ENCODE peak calls at places on chromosomes 5 and 9, in nine cellular contexts. One of them, this sample, is unnamed.

GRCh38 chr5:111902436-111902835 is 145.4 kb upstream of the NREP start:
- DNase-seq in cardiac muscle cell: no peak
- DNase-seq in HepG2: no peak
- DNase-seq in spleen: no peak
- DNase-seq in aorta: no peak
- DNase-seq in choroid plexus epithelial cell: no peak
- DNase-seq in lower leg skin: no peak
- DNase-seq in psoas muscle: no peak
- DNase-seq in tibial artery: no peak
- DNase-seq in this sample: no peak

GRCh38 chr9:3865373-3865772 is 339.6 kb upstream of the RFX3 start:
- DNase-seq in psoas muscle: no peak
- DNase-seq in cardiac muscle cell: no peak
- DNase-seq in HepG2: no peak
- DNase-seq in lower leg skin: no peak
- DNase-seq in tibial artery: no peak
- DNase-seq in aorta: no peak
- DNase-seq in choroid plexus epithelial cell: no peak
- DNase-seq in spleen: no peak
- DNase-seq in this sample: no peak

GRCh38 chr5:153780876-153781275 is 257.8 kb downstream of the FAM114A2 start:
- DNase-seq in psoas muscle: no peak
- DNase-seq in cardiac muscle cell: no peak
- DNase-seq in choroid plexus epithelial cell: no peak
- DNase-seq in HepG2: no peak
- DNase-seq in tibial artery: no peak
- DNase-seq in lower leg skin: no peak
- DNase-seq in spleen: no peak
- DNase-seq in aorta: no peak
- DNase-seq in this sample: no peak

GRCh38 chr5:78077369-78078068 is 217.0 kb downstream of the AP3B1 start:
- DNase-seq in lower leg skin: no peak
- DNase-seq in psoas muscle: no peak
- DNase-seq in tibial artery: no peak
- DNase-seq in cardiac muscle cell: no peak
- DNase-seq in choroid plexus epithelial cell: peak
- DNase-seq in spleen: no peak
- DNase-seq in HepG2: no peak
- DNase-seq in aorta: no peak
- DNase-seq in this sample: no peak

GRCh38 chr9:70472268-70473249 is 58.1 kb upstream of the KLF9 start:
- DNase-seq in tibial artery: no peak
- DNase-seq in aorta: no peak
- DNase-seq in lower leg skin: no peak
- DNase-seq in spleen: no peak
- DNase-seq in choroid plexus epithelial cell: peak
- DNase-seq in HepG2: no peak
- DNase-seq in cardiac muscle cell: no peak
- DNase-seq in psoas muscle: no peak
- DNase-seq in this sample: no peak

GRCh38 chr5:14667770-14668169 is 3.3 kb downstream of the OTULIN start:
- DNase-seq in psoas muscle: no peak
- DNase-seq in cardiac muscle cell: no peak
- DNase-seq in spleen: no peak
- DNase-seq in tibial artery: no peak
- DNase-seq in HepG2: no peak
- DNase-seq in lower leg skin: no peak
- DNase-seq in choroid plexus epithelial cell: no peak
- DNase-seq in aorta: no peak
- DNase-seq in this sample: no peak

GRCh38 chr5:81856948-81857928 is 106.3 kb upstream of the SSBP2 start:
- DNase-seq in spleen: peak
- DNase-seq in aorta: peak
- DNase-seq in choroid plexus epithelial cell: peak
- DNase-seq in lower leg skin: peak
- DNase-seq in psoas muscle: peak
- DNase-seq in HepG2: no peak
- DNase-seq in cardiac muscle cell: peak
- DNase-seq in tibial artery: peak
- DNase-seq in this sample: peak

GRCh38 chr5:154475613-154476342 is 2.2 kb downstream of the HAND1 start:
- DNase-seq in psoas muscle: peak
- DNase-seq in tibial artery: no peak
- DNase-seq in aorta: no peak
- DNase-seq in lower leg skin: no peak
- DNase-seq in cardiac muscle cell: peak
- DNase-seq in HepG2: no peak
- DNase-seq in spleen: no peak
- DNase-seq in choroid plexus epithelial cell: no peak
- DNase-seq in this sample: no peak

GRCh38 chr5:180395540-180396274 is 42.6 kb upstream of the GFPT2 start:
- DNase-seq in tibial artery: no peak
- DNase-seq in HepG2: no peak
- DNase-seq in choroid plexus epithelial cell: no peak
- DNase-seq in spleen: no peak
- DNase-seq in psoas muscle: no peak
- DNase-seq in lower leg skin: no peak
- DNase-seq in aorta: no peak
- DNase-seq in cardiac muscle cell: no peak
- DNase-seq in this sample: no peak

GRCh38 chr5:127922603-127923002 is 161.0 kb upstream of the SLC12A2 start:
- DNase-seq in lower leg skin: no peak
- DNase-seq in spleen: no peak
- DNase-seq in aorta: no peak
- DNase-seq in cardiac muscle cell: no peak
- DNase-seq in choroid plexus epithelial cell: no peak
- DNase-seq in psoas muscle: no peak
- DNase-seq in HepG2: no peak
- DNase-seq in tibial artery: no peak
- DNase-seq in this sample: no peak

GRCh38 chr9:86308687-86309086 is 26.3 kb upstream of the ISCA1 start:
- DNase-seq in choroid plexus epithelial cell: peak
- DNase-seq in HepG2: no peak
- DNase-seq in spleen: no peak
- DNase-seq in cardiac muscle cell: no peak
- DNase-seq in lower leg skin: no peak
- DNase-seq in tibial artery: no peak
- DNase-seq in aorta: no peak
- DNase-seq in psoas muscle: no peak
- DNase-seq in this sample: no peak

GRCh38 chr9:69444021-69444420 is 119.0 kb downstream of the ENTREP1 start:
- DNase-seq in choroid plexus epithelial cell: no peak
- DNase-seq in HepG2: no peak
- DNase-seq in cardiac muscle cell: no peak
- DNase-seq in spleen: no peak
- DNase-seq in lower leg skin: no peak
- DNase-seq in tibial artery: no peak
- DNase-seq in aorta: no peak
- DNase-seq in psoas muscle: no peak
- DNase-seq in this sample: no peak

GRCh38 chr5:160333726-160334125 is 21.4 kb upstream of the CCNJL start:
- DNase-seq in psoas muscle: no peak
- DNase-seq in spleen: no peak
- DNase-seq in aorta: no peak
- DNase-seq in lower leg skin: no peak
- DNase-seq in tibial artery: no peak
- DNase-seq in choroid plexus epithelial cell: peak
- DNase-seq in HepG2: no peak
- DNase-seq in cardiac muscle cell: no peak
- DNase-seq in this sample: no peak

GRCh38 chr9:130860458-130861316 is 25.6 kb downstream of the ABL1 start:
- DNase-seq in choroid plexus epithelial cell: peak
- DNase-seq in cardiac muscle cell: peak
- DNase-seq in HepG2: no peak
- DNase-seq in aorta: peak
- DNase-seq in lower leg skin: peak
- DNase-seq in psoas muscle: peak
- DNase-seq in tibial artery: peak
- DNase-seq in spleen: peak
- DNase-seq in this sample: no peak
- H3K4me3 ChIP-seq in choroid plexus epithelial cell: no peak
- H3K4me3 ChIP-seq in cardiac muscle cell: no peak
- H3K4me3 ChIP-seq in HepG2: no peak
- H3K4me3 ChIP-seq in aorta: no peak
- H3K4me3 ChIP-seq in lower leg skin: no peak
- H3K4me3 ChIP-seq in psoas muscle: no peak
- H3K4me3 ChIP-seq in tibial artery: no peak
- H3K4me3 ChIP-seq in spleen: no peak
- H3K4me3 ChIP-seq in this sample: no peak

GRCh38 chr9:76591256-76591950 is 132.4 kb downstream of the GCNT1 start:
- DNase-seq in tibial artery: no peak
- DNase-seq in spleen: no peak
- DNase-seq in HepG2: no peak
- DNase-seq in choroid plexus epithelial cell: peak
- DNase-seq in aorta: no peak
- DNase-seq in cardiac muscle cell: no peak
- DNase-seq in lower leg skin: no peak
- DNase-seq in psoas muscle: no peak
- DNase-seq in this sample: no peak

GRCh38 chr9:76585487-76586459 is 126.8 kb downstream of the GCNT1 start:
- DNase-seq in choroid plexus epithelial cell: no peak
- DNase-seq in HepG2: no peak
- DNase-seq in cardiac muscle cell: no peak
- DNase-seq in aorta: no peak
- DNase-seq in tibial artery: no peak
- DNase-seq in spleen: no peak
- DNase-seq in psoas muscle: no peak
- DNase-seq in lower leg skin: no peak
- DNase-seq in this sample: no peak

GRCh38 chr9:76583256-76583655 is 124.3 kb downstream of the GCNT1 start:
- DNase-seq in psoas muscle: no peak
- DNase-seq in cardiac muscle cell: no peak
- DNase-seq in HepG2: no peak
- DNase-seq in choroid plexus epithelial cell: no peak
- DNase-seq in tibial artery: no peak
- DNase-seq in aorta: no peak
- DNase-seq in lower leg skin: no peak
- DNase-seq in spleen: no peak
- DNase-seq in this sample: no peak

GRCh38 chr9:76588320-76588719 is 129.3 kb downstream of the GCNT1 start:
- DNase-seq in tibial artery: no peak
- DNase-seq in spleen: no peak
- DNase-seq in cardiac muscle cell: no peak
- DNase-seq in HepG2: no peak
- DNase-seq in psoas muscle: no peak
- DNase-seq in choroid plexus epithelial cell: no peak
- DNase-seq in lower leg skin: no peak
- DNase-seq in aorta: no peak
- DNase-seq in this sample: no peak

DNA sequence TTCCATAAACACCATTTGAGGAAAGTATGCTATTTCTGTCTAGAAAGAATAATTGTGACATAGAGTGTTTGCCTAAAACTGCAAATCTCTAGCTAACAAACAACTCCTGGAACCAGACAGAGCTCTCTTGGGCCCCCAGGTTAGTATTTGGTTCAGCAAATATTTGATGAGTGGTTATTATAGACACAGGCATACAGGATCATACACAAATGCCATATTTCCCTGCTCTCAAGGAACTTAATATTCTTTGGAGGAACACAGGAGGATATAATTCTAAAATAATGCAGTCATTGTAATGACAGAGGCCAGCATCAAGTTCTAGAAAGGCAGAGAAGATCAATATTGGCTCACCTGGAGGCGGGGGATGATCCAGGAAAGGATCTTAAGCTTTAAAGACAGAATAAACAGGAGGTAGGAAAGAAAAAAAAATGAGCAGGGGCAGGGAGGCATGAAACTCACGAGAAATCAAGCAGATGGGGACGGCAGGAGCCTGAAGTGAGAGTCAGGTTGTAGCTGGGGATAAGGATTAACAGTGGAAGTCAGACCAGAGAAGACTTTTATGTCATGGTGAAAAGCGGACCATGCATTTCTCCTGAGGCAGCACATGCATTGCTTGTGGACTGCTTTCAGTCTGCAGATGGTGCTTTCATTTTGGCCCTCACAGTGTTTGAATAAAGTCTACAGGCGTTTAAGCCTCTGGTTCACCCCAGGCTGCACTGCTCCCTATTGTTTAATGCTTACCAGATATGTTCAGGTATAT is 127.8 kb downstream of the GCNT1 start:
- DNase-seq in HepG2: no peak
- DNase-seq in cardiac muscle cell: no peak
- DNase-seq in psoas muscle: no peak
- DNase-seq in tibial artery: no peak
- DNase-seq in spleen: no peak
- DNase-seq in choroid plexus epithelial cell: no peak
- DNase-seq in aorta: no peak
- DNase-seq in lower leg skin: no peak
- DNase-seq in this sample: no peak
- H3K4me3 ChIP-seq in HepG2: no peak
- H3K4me3 ChIP-seq in cardiac muscle cell: no peak
- H3K4me3 ChIP-seq in psoas muscle: no peak
- H3K4me3 ChIP-seq in tibial artery: no peak
- H3K4me3 ChIP-seq in spleen: no peak
- H3K4me3 ChIP-seq in choroid plexus epithelial cell: no peak
- H3K4me3 ChIP-seq in aorta: no peak
- H3K4me3 ChIP-seq in lower leg skin: no peak
- H3K4me3 ChIP-seq in this sample: no peak

GRCh38 chr9:94900222-94901018 is 173.9 kb downstream of the AOPEP start:
- DNase-seq in choroid plexus epithelial cell: peak
- DNase-seq in psoas muscle: no peak
- DNase-seq in aorta: no peak
- DNase-seq in spleen: no peak
- DNase-seq in tibial artery: no peak
- DNase-seq in HepG2: no peak
- DNase-seq in lower leg skin: peak
- DNase-seq in cardiac muscle cell: no peak
- DNase-seq in this sample: no peak
- H3K4me3 ChIP-seq in choroid plexus epithelial cell: peak
- H3K4me3 ChIP-seq in psoas muscle: peak
- H3K4me3 ChIP-seq in aorta: no peak
- H3K4me3 ChIP-seq in spleen: no peak
- H3K4me3 ChIP-seq in tibial artery: peak
- H3K4me3 ChIP-seq in HepG2: peak
- H3K4me3 ChIP-seq in lower leg skin: no peak
- H3K4me3 ChIP-seq in cardiac muscle cell: no peak
- H3K4me3 ChIP-seq in this sample: no peak

DNA sequence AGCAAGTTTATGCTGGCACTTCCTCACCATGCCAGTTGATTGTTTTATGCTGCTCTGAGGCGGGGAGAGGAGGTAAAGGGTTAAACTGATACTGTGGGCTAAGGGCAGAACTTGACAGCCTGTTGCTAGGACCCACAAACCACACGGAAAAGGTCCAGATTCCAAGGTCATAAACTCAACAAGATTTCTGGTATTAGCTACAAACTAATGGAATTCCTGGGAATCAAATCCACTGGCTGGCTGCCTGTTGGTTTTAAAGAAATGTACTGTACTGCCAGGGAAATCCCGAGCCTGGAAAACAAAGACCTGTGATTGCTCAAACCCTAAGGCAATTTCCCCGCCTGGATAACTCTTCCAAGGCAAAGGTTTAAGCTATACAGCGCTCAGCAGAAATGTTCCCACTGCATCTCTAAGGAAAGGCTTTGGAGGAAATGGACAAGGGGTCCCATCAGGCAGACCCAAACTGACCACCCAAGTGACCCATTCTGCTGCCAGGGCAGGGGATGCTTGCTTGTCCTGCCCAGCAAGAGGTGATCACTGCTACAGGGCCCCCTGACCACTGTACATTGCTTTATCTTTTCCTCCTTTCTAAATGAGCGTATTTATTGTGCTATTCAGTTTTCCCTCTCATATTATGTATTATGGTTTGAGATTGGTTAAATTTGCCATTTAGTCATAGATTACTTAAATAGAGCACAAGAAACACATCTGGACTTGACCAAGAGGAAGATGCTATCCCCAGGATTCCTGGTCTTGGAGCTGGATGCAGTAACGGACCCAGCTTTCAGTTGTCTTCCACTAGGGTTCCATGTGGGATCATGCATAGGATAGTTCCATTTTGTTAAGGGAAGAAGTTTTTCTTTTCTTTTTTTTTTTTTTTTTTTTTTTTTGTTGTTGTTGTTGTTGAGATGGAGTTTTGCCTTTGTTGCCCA is 124.3 kb downstream of the SUSD1 start:
- DNase-seq in lower leg skin: peak
- DNase-seq in HepG2: peak
- DNase-seq in cardiac muscle cell: no peak
- DNase-seq in spleen: no peak
- DNase-seq in aorta: peak
- DNase-seq in tibial artery: peak
- DNase-seq in choroid plexus epithelial cell: peak
- DNase-seq in psoas muscle: no peak
- DNase-seq in this sample: no peak
- H3K4me3 ChIP-seq in lower leg skin: no peak
- H3K4me3 ChIP-seq in HepG2: no peak
- H3K4me3 ChIP-seq in cardiac muscle cell: no peak
- H3K4me3 ChIP-seq in spleen: no peak
- H3K4me3 ChIP-seq in aorta: no peak
- H3K4me3 ChIP-seq in tibial artery: no peak
- H3K4me3 ChIP-seq in choroid plexus epithelial cell: no peak
- H3K4me3 ChIP-seq in psoas muscle: no peak
- H3K4me3 ChIP-seq in this sample: no peak